ENCODE peak calls at places on chromosome 18, in six cellular contexts. W is HFFc6; A is stimulated activated CD4-positive, alpha-beta T cell treated with anti-CD3 and anti-CD28 coated beads, Interleukin-12 subunit alpha, Interleukin-12 subunit beta, amount 100 ng/mL, for 48 hours; U is GM18507; V is pancreas; T is AG08396. K is an unnamed sample.

GRCh38 chr18:3083776-3084175 is 70.8 kb upstream of the LPIN2 start:
- DNase-seq in W (no peak), A (no peak), U (no peak), V (no peak), T (no peak), K (no peak)

GRCh38 chr18:3060667-3061580 is 48.0 kb upstream of the LPIN2 start:
- DNase-seq in W (no peak), A (peak; percentile 48), U (no peak), V (no peak), T (no peak), K (no peak)

GRCh38 chr18:23257686-23258565 is 122.6 kb downstream of the CABLES1 start:
- DNase-seq in W (peak; percentile 46), A (no peak), U (no peak), V (no peak), T (peak; percentile 80), K (no peak)

GRCh38 chr18:59516356-59517155 is 157.5 kb upstream of the LMAN1 start:
- DNase-seq in W (peak; percentile 74), A (no peak), U (no peak), V (no peak), T (peak; percentile 72), K (no peak)

GRCh38 chr18:61852496-61852895 is 40.3 kb downstream of the RNF152 start:
- DNase-seq in W (no peak), A (no peak), U (no peak), V (no peak), T (no peak), K (no peak)

GRCh38 chr18:58768293-58768974 is 96.2 kb upstream of the ZNF532 start:
- DNase-seq in W (peak; percentile 29), A (peak; percentile 70), U (peak; percentile 69), V (peak; percentile 59), T (peak; percentile 84), K (peak; percentile 85)

GRCh38 chr18:2978626-2979025 is 34.3 kb downstream of the LPIN2 start:
- DNase-seq in W (peak; percentile 83), A (no peak), U (no peak), V (no peak), T (peak; percentile 36), K (no peak)

GRCh38 chr18:62399781-62400308 is 74.7 kb downstream of the TNFRSF11A start:
- DNase-seq in W (no peak), A (no peak), U (no peak), V (no peak), T (no peak), K (peak; percentile 42)

GRCh38 chr18:47163241-47163640 is 12.9 kb downstream of the IER3IP1 start:
- DNase-seq in W (peak; percentile 76), A (no peak), U (no peak), V (no peak), T (peak; percentile 25), K (no peak)

GRCh38 chr18:51234117-51235010 is 36.9 kb upstream of the MEX3C start:
- DNase-seq in W (no peak), A (no peak), U (no peak), V (no peak), T (no peak), K (no peak)

GRCh38 chr18:44942073-44942472 is 261.4 kb downstream of the SETBP1 start:
- DNase-seq in W (no peak), A (no peak), U (no peak), V (no peak), T (no peak), K (no peak)

GRCh38 chr18:64639536-64639935 is 490.6 kb upstream of the LINC00305 start:
- DNase-seq in W (no peak), A (no peak), U (no peak), V (no peak), T (no peak), K (no peak)

GRCh38 chr18:1408331-1408835 is 503.7 kb downstream of the ADCYAP1 start:
- DNase-seq in W (no peak), A (no peak), U (no peak), V (no peak), T (no peak), K (no peak)

GRCh38 chr18:73199151-73199550 is 331.4 kb upstream of the NETO1 start:
- DNase-seq in W (peak; percentile 27), A (no peak), U (no peak), V (no peak), T (no peak), K (no peak)